ENCODE peak calls at places on chromosomes 4 and X, in five cellular contexts. Q is ACHN, U is DMS 273 treated with DMSO at 0.1 percent for 48 hours, T is pons, W is hippocampal formation. O is an unnamed sample.

GRCh38 chrX:101658661-101659477 is 781 bp downstream of the ARMCX2 start:
- DNase-seq in U (peak; percentile 12), Q (peak; percentile 52), T (peak; percentile 49), W (peak; percentile 26), O (no peak)

GRCh38 chr4:92305878-92306520 is 2.2 kb downstream of the GRID2 start:
- DNase-seq in W (peak; percentile 42), Q (no peak), U (peak; percentile 36), T (peak; percentile 53), O (no peak)

GRCh38 chr4:37549003-37549402 is 137.2 kb downstream of the RELL1 start:
- DNase-seq in Q (peak; percentile 94), T (no peak), W (no peak), U (no peak), O (peak; percentile 83)

GRCh38 chrX:130981836-130982235 is 76.3 kb upstream of the ARHGAP36 start:
- DNase-seq in T (no peak), W (no peak), U (no peak), Q (no peak), O (no peak)

GRCh38 chr4:188190461-188190860 is 51.2 kb downstream of the TRIML1 start:
- DNase-seq in U (no peak), T (no peak), W (no peak), Q (no peak), O (no peak)

GRCh38 chr4:6275898-6276563 is 6.4 kb downstream of the WFS1 start:
- DNase-seq in W (no peak), T (no peak), U (no peak), Q (no peak), O (no peak)

GRCh38 chrX:144918936-144919335 is 328.4 kb upstream of the SPANXN1 start:
- DNase-seq in Q (no peak), W (no peak), U (no peak), T (no peak), O (no peak)

GRCh38 chr4:34200535-34200934 is 2043.8 kb downstream of the ARAP2 start:
- DNase-seq in Q (no peak), U (no peak), W (no peak), T (no peak), O (no peak)

GRCh38 chrX:23699636-23700194 is 32.4 kb downstream of the PRDX4 start:
- DNase-seq in U (no peak), T (peak; percentile 54), Q (no peak), W (no peak), O (no peak)

GRCh38 chr4:46878641-46879040 is 30.4 kb downstream of the COX7B2 start:
- DNase-seq in Q (no peak), T (no peak), W (no peak), U (no peak), O (no peak)

GRCh38 chr4:75673959-75674328 is 733 bp upstream of the G3BP2 start:
- DNase-seq in T (no peak), U (no peak), Q (no peak), W (peak; percentile 60), O (no peak)

GRCh38 chr4:158172196-158172557 is 648 bp downstream of the GASK1B start:
- DNase-seq in Q (peak; percentile 27), U (no peak), T (no peak), W (no peak), O (no peak)

GRCh38 chrX:15790766-15791380 is 589 bp downstream of the ZRSR2 start:
- DNase-seq in U (no peak), Q (no peak), T (peak; percentile 22), W (no peak), O (peak; percentile 2)

GRCh38 chr4:122930877-122931276 is 8.5 kb upstream of the NUDT6 start:
- DNase-seq in T (peak; percentile 38), U (no peak), Q (peak; percentile 45), W (peak; percentile 34), O (peak; percentile 31)

GRCh38 chr4:106421441-106422296 is 53.1 kb upstream of the GIMD1 start:
- DNase-seq in T (no peak), U (no peak), W (no peak), Q (peak; percentile 9), O (peak; percentile 85)

GRCh38 chrX:1448793-1449580 is 3.7 kb downstream of the ASMTL start:
- DNase-seq in U (no peak), W (no peak), T (no peak), Q (no peak), O (no peak)

GRCh38 chr4:113901994-113902787 is 77.3 kb downstream of the ARSJ start:
- DNase-seq in U (no peak), W (no peak), Q (no peak), T (no peak), O (no peak)

GRCh38 chr4:167084326-167084725 is 150.0 kb downstream of the SPOCK3 start:
- DNase-seq in Q (no peak), U (no peak), W (no peak), T (no peak), O (no peak)

GRCh38 chr4:139902328-139903217 is 237.0 kb downstream of the MGST2 start:
- DNase-seq in U (no peak), W (no peak), T (no peak), Q (no peak), O (no peak)

GRCh38 chr4:77072195-77072753 is 3.5 kb downstream of the CCNI start:
- DNase-seq in U (no peak), Q (no peak), T (no peak), W (no peak), O (no peak)

GRCh38 chr4:176745902-176746301 is 46.8 kb downstream of the VEGFC start:
- DNase-seq in T (no peak), Q (no peak), W (no peak), U (no peak), O (no peak)

GRCh38 chrX:14039344-14039743 is 9.7 kb upstream of the GEMIN8 start:
- DNase-seq in Q (peak; percentile 23), U (peak; percentile 15), W (peak; percentile 31), T (peak; percentile 52), O (peak; percentile 13)

GRCh38 chrX:13770013-13770412 is 35.5 kb downstream of the OFD1 start:
- DNase-seq in T (no peak), Q (no peak), W (no peak), U (no peak), O (no peak)

GRCh38 chr4:1647432-1647831 is 36.7 kb downstream of the FAM53A start:
- DNase-seq in W (no peak), T (no peak), Q (no peak), U (no peak), O (no peak)

GRCh38 chrX:38561951-38562719 is 793 bp downstream of the TSPAN7 start:
- DNase-seq in T (peak; percentile 31), U (no peak), Q (no peak), W (no peak), O (no peak)

GRCh38 chr4:161714022-161714751 is 449.6 kb downstream of the FSTL5 start:
- DNase-seq in W (no peak), Q (peak; percentile 58), T (peak; percentile 57), U (peak; percentile 21), O (peak; percentile 51)

GRCh38 chrX:96432647-96433046 is 252.0 kb upstream of the DIAPH2 start:
- DNase-seq in W (no peak), U (no peak), T (no peak), Q (no peak), O (no peak)

GRCh38 chr4:141352775-141353544 is 132.3 kb downstream of the ZNF330 start:
- DNase-seq in W (no peak), U (no peak), T (peak; percentile 45), Q (peak; percentile 24), O (peak; percentile 63)

GRCh38 chrX:40177942-40178715 is 80.4 kb upstream of the BCOR start:
- DNase-seq in Q (no peak), T (no peak), W (no peak), U (no peak), O (no peak)

GRCh38 chr4:92304636-92305035 is 870 bp downstream of the GRID2 start:
- DNase-seq in W (no peak), Q (no peak), T (peak; percentile 54), U (peak; percentile 3), O (no peak)

GRCh38 chr4:70397580-70397979 is at the start of gene OPRPN:
- DNase-seq in U (no peak), Q (no peak), W (no peak), T (no peak), O (no peak)

GRCh38 chr4:5894266-5894665 is 1.4 kb upstream of the CRMP1 start:
- DNase-seq in W (no peak), U (no peak), T (no peak), Q (no peak), O (no peak)

GRCh38 chr4:176376032-176376614 is 56.4 kb downstream of the SPCS3 start:
- DNase-seq in Q (peak; percentile 44), T (peak; percentile 71), U (no peak), W (peak; percentile 68), O (peak; percentile 9)

GRCh38 chr4:21769404-21770147 is 179.0 kb downstream of the KCNIP4 start:
- DNase-seq in T (no peak), U (no peak), W (no peak), Q (peak; percentile 44), O (peak; percentile 68)

GRCh38 chr4:177292171-177292570 is 17.5 kb upstream of the NEIL3 start:
- DNase-seq in U (no peak), Q (no peak), T (no peak), W (no peak), O (no peak)

GRCh38 chrX:9957743-9958142 is 9.4 kb upstream of the CLDN34 start:
- DNase-seq in U (no peak), W (no peak), T (no peak), Q (no peak), O (no peak)

O was measured in kidney glomerular epithelial cell.